ENCODE peak calls at places on chromosomes 16 and 17, in six cellular contexts. M is HL-60, U is K562, Y is GM12878, E is SK-N-SH, V is HepG2. Z is an unnamed sample.

GRCh38 chr17:55750750-55751641 is at the start of gene PCTP:
- DNase-seq in U (peak; percentile 96), E (peak; percentile 98), V (peak; percentile 87), M (peak; percentile 92), Y (peak; percentile 36), Z (peak; percentile 78)

GRCh38 chr17:77382966-77383612 is 242.3 kb downstream of the SEC14L1 start:
- DNase-seq in E (no peak), U (no peak), Y (no peak), M (no peak), V (no peak), Z (no peak)

GRCh38 chr17:2874211-2874686 is 78.0 kb downstream of the RAP1GAP2 start:
- DNase-seq in V (peak; percentile 61), E (no peak), U (no peak), M (no peak), Y (no peak), Z (no peak)

GRCh38 chr17:68302666-68303065 is 11.4 kb downstream of the ARSG start:
- DNase-seq in E (no peak), U (no peak), M (no peak), Y (no peak), V (no peak), Z (no peak)

GRCh38 chr17:72099919-72100318 is 20.9 kb upstream of the SOX9 start:
- DNase-seq in M (no peak), U (no peak), E (no peak), V (no peak), Y (no peak), Z (no peak)

GRCh38 chr17:48612456-48612853 is 1.6 kb upstream of the HOXB7 start:
- DNase-seq in Y (no peak), V (no peak), U (no peak), M (no peak), E (no peak), Z (no peak)

GRCh38 chr17:79968116-79968515 is 67.6 kb downstream of the TBC1D16 start:
- DNase-seq in U (no peak), Y (no peak), V (no peak), M (no peak), E (no peak), Z (no peak)

GRCh38 chr17:27984816-27985215 is 57.7 kb upstream of the NLK start:
- DNase-seq in M (no peak), U (peak; percentile 24), E (no peak), V (no peak), Y (no peak), Z (no peak)

GRCh38 chr17:12256380-12256995 is 235.8 kb downstream of the MAP2K4 start:
- DNase-seq in Y (peak; percentile 3), E (peak; percentile 43), U (peak; percentile 43), M (peak; percentile 9), V (peak; percentile 35), Z (no peak)

GRCh38 chr16:86517033-86517432 is 6.7 kb downstream of the FOXF1 start:
- DNase-seq in E (no peak), M (no peak), U (no peak), Y (no peak), V (no peak), Z (no peak)

GRCh38 chr16:17836868-17837602 is 366.3 kb upstream of the XYLT1 start:
- DNase-seq in Y (no peak), M (no peak), V (peak; percentile 18), U (peak; percentile 14), E (no peak), Z (peak; percentile 57)

GRCh38 chr17:71334041-71334781 is 786.6 kb upstream of the SOX9 start:
- DNase-seq in E (no peak), Y (no peak), M (no peak), U (no peak), V (no peak), Z (no peak)

GRCh38 chr17:41404024-41404651 is 6.7 kb upstream of the KRT31 start:
- DNase-seq in Y (no peak), V (peak; percentile 95), U (peak; percentile 18), E (no peak), M (no peak), Z (no peak)

GRCh38 chr17:31674305-31674704 is 184.7 kb downstream of the COPRS start:
- DNase-seq in U (no peak), Y (no peak), V (no peak), E (no peak), M (no peak), Z (no peak)

GRCh38 chr17:10600551-10600950 is 51.1 kb upstream of the MYH2 start:
- DNase-seq in U (no peak), M (no peak), V (no peak), E (no peak), Y (no peak), Z (no peak)

GRCh38 chr17:77516902-77517301 is 376.1 kb downstream of the SEC14L1 start:
- DNase-seq in U (no peak), E (no peak), Y (no peak), M (no peak), V (no peak), Z (no peak)

GRCh38 chr17:82316651-82317393 is 586 bp downstream of the CD7 start:
- DNase-seq in M (no peak), Y (no peak), E (no peak), V (no peak), U (no peak), Z (no peak)

GRCh38 chr17:68328676-68329075 is 37.4 kb downstream of the ARSG start:
- DNase-seq in Y (no peak), V (no peak), M (no peak), U (no peak), E (no peak), Z (no peak)

GRCh38 chr16:495127-495748 is 32.3 kb upstream of the CAPN15 start:
- DNase-seq in M (peak; percentile 63), E (peak; percentile 69), Y (no peak), U (peak; percentile 64), V (peak; percentile 59), Z (peak; percentile 41)

GRCh38 chr17:57868775-57869598 is 19.1 kb upstream of the MRPS23 start:
- DNase-seq in M (peak; percentile 93), U (no peak), E (no peak), V (no peak), Y (no peak), Z (no peak)

GRCh38 chr16:4882633-4883285 is 35.5 kb downstream of the UBN1 start:
- DNase-seq in E (peak; percentile 62), M (no peak), U (peak; percentile 53), V (no peak), Y (no peak), Z (no peak)

GRCh38 chr16:81516478-81517149 is 72.0 kb downstream of the CMIP start:
- DNase-seq in V (no peak), M (no peak), U (no peak), E (peak; percentile 84), Y (no peak), Z (no peak)

GRCh38 chr17:83199500-83200201 is 120.2 kb downstream of the METRNL start:
- DNase-seq in E (no peak), M (peak; percentile 82), V (no peak), U (no peak), Y (no peak), Z (no peak)

GRCh38 chr17:2547176-2547575 is 35.5 kb upstream of the METTL16 start:
- DNase-seq in V (peak; percentile 38), E (peak; percentile 54), U (no peak), M (no peak), Y (no peak), Z (no peak)

GRCh38 chr16:85522517-85522841 is 90.6 kb upstream of the GSE1 start:
- DNase-seq in M (no peak), Y (no peak), U (no peak), E (no peak), V (no peak), Z (no peak)

GRCh38 chr16:785563-786535 is 2.3 kb downstream of the RPUSD1 start:
- DNase-seq in E (peak; percentile 86), M (peak; percentile 63), Y (no peak), V (peak; percentile 31), U (peak; percentile 82), Z (peak; percentile 56)

GRCh38 chr16:46719528-46719927 is 28.6 kb downstream of the MYLK3 start:
- DNase-seq in E (no peak), U (no peak), Y (no peak), V (no peak), M (no peak), Z (no peak)

GRCh38 chr17:66549312-66549705 is 246.9 kb downstream of the PRKCA start:
- DNase-seq in E (no peak), Y (no peak), M (no peak), V (no peak), U (no peak), Z (no peak)

GRCh38 chr17:31533546-31534155 is 142.2 kb downstream of the RAB11FIP4 start:
- DNase-seq in U (peak; percentile 59), M (peak; percentile 15), Y (no peak), V (no peak), E (peak; percentile 81), Z (no peak)

GRCh38 chr17:42287305-42288077 is 807 bp upstream of the STAT5A start:
- DNase-seq in M (no peak), Y (peak; percentile 40), E (peak; percentile 41), V (no peak), U (peak; percentile 70), Z (no peak)

DNA sequence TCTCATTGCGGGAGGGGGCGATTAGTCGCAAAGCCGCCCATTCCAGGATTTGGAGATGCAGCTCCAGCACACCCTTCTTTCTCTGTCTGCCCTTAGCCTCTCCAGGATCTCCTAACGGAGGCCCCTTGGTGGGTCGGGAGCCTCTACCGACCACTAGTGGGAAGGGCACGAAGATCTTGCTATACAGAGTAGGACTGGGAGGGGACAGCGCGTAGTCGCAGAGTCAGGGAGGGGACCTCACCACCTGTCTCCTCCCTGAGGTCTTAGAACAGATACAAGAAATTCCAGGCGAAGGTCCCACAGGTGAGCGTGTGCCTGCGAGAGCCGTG is 569 bp upstream of the SMTNL2 start:
- DNase-seq in V (no peak), E (peak; percentile 79), U (no peak), Y (no peak), M (no peak), Z (peak; percentile 74)
- TF ChIP-seq GABPA in V (no peak), E (no peak), U (no peak), Y (no peak), M (no peak), Z (no peak)

DNA sequence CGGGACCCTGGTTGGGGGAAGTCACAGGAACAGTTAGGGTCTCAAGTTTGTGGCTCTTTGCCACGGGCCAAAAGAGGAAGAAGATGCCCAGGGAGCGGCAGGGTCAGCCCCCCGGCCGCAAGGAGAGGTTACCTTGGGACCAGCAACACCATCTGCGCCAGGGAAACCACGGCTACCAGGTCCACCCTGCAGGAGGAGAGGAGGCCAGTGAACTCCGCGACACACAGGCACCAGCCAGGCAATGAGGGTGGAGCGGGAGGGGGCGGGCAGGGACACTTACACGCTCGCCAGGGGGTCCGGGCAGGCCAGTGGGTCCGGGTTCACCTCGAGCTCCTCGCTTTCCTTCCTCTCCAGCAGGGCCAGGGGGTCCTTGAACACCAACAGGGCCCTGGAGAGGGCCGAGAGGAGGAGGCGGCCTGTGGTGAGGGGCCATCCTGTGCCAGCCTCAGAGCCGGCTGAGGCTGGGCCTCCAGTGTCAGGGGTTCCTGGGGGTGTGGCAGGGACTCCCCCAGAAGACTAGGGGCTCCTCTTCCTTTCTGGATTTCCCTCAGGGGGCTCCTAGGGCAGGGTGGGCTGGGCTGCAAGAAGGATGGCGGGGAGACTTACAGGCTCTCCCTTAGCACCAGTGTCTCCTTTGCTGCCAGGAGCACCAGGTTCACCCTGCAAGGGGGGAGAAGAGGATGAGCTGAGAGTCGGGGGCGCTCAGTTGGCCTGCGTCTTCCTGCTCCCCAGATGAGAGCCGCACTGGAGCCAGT is 6.8 kb downstream of the COL1A1 start:
- DNase-seq in E (no peak), V (no peak), Y (no peak), M (no peak), U (no peak), Z (no peak)
- TF ChIP-seq GABPA in E (no peak), V (no peak), Y (no peak), M (no peak), U (no peak), Z (no peak)

GRCh38 chr17:53924530-53925455 is 102.1 kb downstream of the KIF2B start:
- DNase-seq in M (no peak), V (peak; percentile 100), U (no peak), Y (no peak), E (no peak), Z (no peak)
- TF ChIP-seq GABPA in M (no peak), V (peak; percentile 14), U (no peak), Y (no peak), E (no peak), Z (no peak)

GRCh38 chr16:88770459-88771293 is 14.3 kb downstream of the PIEZO1 start:
- DNase-seq in U (peak; percentile 98), V (peak; percentile 81), M (peak; percentile 71), E (peak; percentile 78), Y (no peak), Z (peak; percentile 69)
- TF ChIP-seq GABPA in U (peak; percentile 45), V (no peak), M (no peak), E (no peak), Y (no peak), Z (peak; percentile 4)

Z was measured in H1.